ENCODE peak calls at places on chromosome 6, in eight cellular contexts. One of them, this sample, is unnamed.

GRCh38 chr6:13496508-13497180 is 9.2 kb upstream of the GFOD1 start:
- DNase-seq in iris pigment epithelial cell: no peak
- DNase-seq in CD8-positive, alpha-beta memory T cell: no peak
- DNase-seq in ELR: peak
- DNase-seq in left lung: no peak
- DNase-seq in NCI-H510A treated with DMSO at 0.1 percent for 48 hours: no peak
- DNase-seq in COR-L47: no peak
- DNase-seq in EL: peak
- DNase-seq in this sample: peak

GRCh38 chr6:98957440-98957839 is 9.7 kb upstream of the FBXL4 start:
- DNase-seq in iris pigment epithelial cell: peak
- DNase-seq in CD8-positive, alpha-beta memory T cell: no peak
- DNase-seq in ELR: peak
- DNase-seq in left lung: peak
- DNase-seq in NCI-H510A treated with DMSO at 0.1 percent for 48 hours: no peak
- DNase-seq in COR-L47: no peak
- DNase-seq in EL: peak
- DNase-seq in this sample: peak

GRCh38 chr6:80642452-80642851 is 536.0 kb downstream of the BCKDHB start:
- DNase-seq in iris pigment epithelial cell: peak
- DNase-seq in CD8-positive, alpha-beta memory T cell: no peak
- DNase-seq in ELR: peak
- DNase-seq in left lung: no peak
- DNase-seq in NCI-H510A treated with DMSO at 0.1 percent for 48 hours: no peak
- DNase-seq in COR-L47: no peak
- DNase-seq in EL: peak
- DNase-seq in this sample: peak

GRCh38 chr6:39169448-39170344 is 54.7 kb upstream of the SAYSD1 start:
- DNase-seq in iris pigment epithelial cell: no peak
- DNase-seq in CD8-positive, alpha-beta memory T cell: no peak
- DNase-seq in ELR: no peak
- DNase-seq in left lung: no peak
- DNase-seq in NCI-H510A treated with DMSO at 0.1 percent for 48 hours: no peak
- DNase-seq in COR-L47: peak
- DNase-seq in EL: no peak
- DNase-seq in this sample: no peak

GRCh38 chr6:6796818-6797217 is 208.3 kb downstream of the LY86 start:
- DNase-seq in iris pigment epithelial cell: no peak
- DNase-seq in CD8-positive, alpha-beta memory T cell: no peak
- DNase-seq in ELR: no peak
- DNase-seq in left lung: no peak
- DNase-seq in NCI-H510A treated with DMSO at 0.1 percent for 48 hours: no peak
- DNase-seq in COR-L47: no peak
- DNase-seq in EL: no peak
- DNase-seq in this sample: no peak

GRCh38 chr6:138227316-138227781 is 9.1 kb upstream of the PBOV1 start:
- DNase-seq in iris pigment epithelial cell: no peak
- DNase-seq in CD8-positive, alpha-beta memory T cell: no peak
- DNase-seq in ELR: no peak
- DNase-seq in left lung: no peak
- DNase-seq in NCI-H510A treated with DMSO at 0.1 percent for 48 hours: peak
- DNase-seq in COR-L47: no peak
- DNase-seq in EL: no peak
- DNase-seq in this sample: no peak

GRCh38 chr6:22892452-22892851 is 323.1 kb downstream of the HDGFL1 start:
- DNase-seq in iris pigment epithelial cell: peak
- DNase-seq in CD8-positive, alpha-beta memory T cell: no peak
- DNase-seq in ELR: peak
- DNase-seq in left lung: no peak
- DNase-seq in NCI-H510A treated with DMSO at 0.1 percent for 48 hours: no peak
- DNase-seq in COR-L47: no peak
- DNase-seq in EL: peak
- DNase-seq in this sample: peak

GRCh38 chr6:110097443-110097842 is 82.0 kb downstream of the WASF1 start:
- DNase-seq in iris pigment epithelial cell: peak
- DNase-seq in CD8-positive, alpha-beta memory T cell: no peak
- DNase-seq in ELR: no peak
- DNase-seq in left lung: no peak
- DNase-seq in NCI-H510A treated with DMSO at 0.1 percent for 48 hours: no peak
- DNase-seq in COR-L47: no peak
- DNase-seq in EL: no peak
- DNase-seq in this sample: no peak

GRCh38 chr6:33789550-33789895 is 593 bp upstream of the LEMD2 start:
- DNase-seq in iris pigment epithelial cell: no peak
- DNase-seq in CD8-positive, alpha-beta memory T cell: no peak
- DNase-seq in ELR: no peak
- DNase-seq in left lung: peak
- DNase-seq in NCI-H510A treated with DMSO at 0.1 percent for 48 hours: no peak
- DNase-seq in COR-L47: no peak
- DNase-seq in EL: no peak
- DNase-seq in this sample: no peak

GRCh38 chr6:128074561-128074960 is 173.7 kb upstream of the THEMIS start:
- DNase-seq in iris pigment epithelial cell: no peak
- DNase-seq in CD8-positive, alpha-beta memory T cell: no peak
- DNase-seq in ELR: no peak
- DNase-seq in left lung: no peak
- DNase-seq in NCI-H510A treated with DMSO at 0.1 percent for 48 hours: no peak
- DNase-seq in COR-L47: no peak
- DNase-seq in EL: no peak
- DNase-seq in this sample: no peak

GRCh38 chr6:107064579-107065065 is 36.6 kb downstream of the MTRES1 start:
- DNase-seq in iris pigment epithelial cell: peak
- DNase-seq in CD8-positive, alpha-beta memory T cell: no peak
- DNase-seq in ELR: peak
- DNase-seq in left lung: no peak
- DNase-seq in NCI-H510A treated with DMSO at 0.1 percent for 48 hours: no peak
- DNase-seq in COR-L47: no peak
- DNase-seq in EL: peak
- DNase-seq in this sample: peak